ENCODE peak calls at places on chromosomes 16 and 17, in seven cellular contexts. H, M, R, K, W, J and L are unnamed samples.

GRCh38 chr16:3214904-3215600 is 19.9 kb downstream of the ZNF200 start:
- DNase-seq in R (no peak), K (no peak), J (no peak), M (no peak), W (no peak), H (no peak), L (no peak)

GRCh38 chr16:28264656-28265055 is 27.7 kb upstream of the SBK1 start:
- DNase-seq in R (peak), M (no peak), H (no peak), J (no peak), W (peak), K (peak), L (no peak)

GRCh38 chr16:57077714-57078113 is 14.7 kb upstream of the CPNE2 start:
- DNase-seq in J (no peak), R (no peak), W (no peak), M (no peak), H (no peak), K (no peak), L (no peak)

GRCh38 chr17:9274973-9275372 is 253.7 kb downstream of the NTN1 start:
- DNase-seq in R (no peak), J (no peak), W (no peak), H (no peak), M (no peak), K (no peak), L (no peak)

GRCh38 chr17:4536742-4537411 is 18.3 kb downstream of the MYBBP1A start:
- DNase-seq in R (no peak), J (no peak), K (no peak), M (no peak), W (peak), H (no peak), L (no peak)

GRCh38 chr17:52026075-52026474 is 132.4 kb downstream of the CA10 start:
- DNase-seq in R (no peak), H (no peak), K (no peak), J (no peak), W (no peak), M (no peak), L (no peak)

GRCh38 chr17:1491406-1492248 is 859 bp downstream of the MYO1C start:
- DNase-seq in M (peak), H (no peak), W (peak), K (peak), R (no peak), J (no peak), L (no peak)

GRCh38 chr17:38568845-38569510 is 36.8 kb downstream of the SRCIN1 start:
- DNase-seq in M (no peak), J (no peak), W (no peak), R (peak), H (no peak), K (no peak), L (no peak)

GRCh38 chr17:17008998-17009397 is 33.3 kb upstream of the MPRIP start:
- DNase-seq in K (no peak), R (no peak), W (no peak), M (no peak), J (peak), H (no peak), L (no peak)

GRCh38 chr17:44688675-44689491 is 693 bp downstream of the CCDC43 start:
- DNase-seq in R (no peak), M (no peak), W (no peak), H (peak), J (no peak), K (no peak), L (no peak)

GRCh38 chr17:73960469-73960868 is 243.0 kb upstream of the RPL38 start:
- DNase-seq in K (peak), J (no peak), M (no peak), W (no peak), R (no peak), H (no peak), L (no peak)

GRCh38 chr16:11358531-11358930 is 13.3 kb downstream of the RMI2 start:
- DNase-seq in W (no peak), J (no peak), M (no peak), R (no peak), K (no peak), H (no peak), L (no peak)

GRCh38 chr17:16374129-16374528 is 6.8 kb upstream of the UBB start:
- DNase-seq in K (no peak), H (no peak), R (no peak), W (peak), M (no peak), J (no peak), L (no peak)

GRCh38 chr17:75153854-75154194 is 488 bp downstream of the JPT1 start:
- DNase-seq in M (no peak), W (peak), K (peak), R (no peak), H (peak), J (no peak), L (no peak)

GRCh38 chr17:40063034-40063765 is 435 bp downstream of the THRA start:
- DNase-seq in J (no peak), K (peak), W (peak), M (no peak), R (no peak), H (peak), L (no peak)

GRCh38 chr16:29840240-29840639 is 20.0 kb downstream of the MVP start:
- DNase-seq in H (no peak), K (no peak), J (no peak), W (no peak), R (no peak), M (no peak), L (no peak)